ENCODE peak calls at places on chromosomes 13 and 19, in ten cellular contexts. One of them, this sample, is unnamed.

GRCh38 chr13:40932252-40932651 is 86.9 kb downstream of the ELF1 start:
- DNase-seq in prostate gland: no peak
- DNase-seq in OCI-M1: no peak
- DNase-seq in fibroblast of the aortic adventitia: no peak
- DNase-seq in NCI-H1105 treated with DMSO at 0.1 percent for 48 hours: no peak
- DNase-seq in Kasumi-1: no peak
- DNase-seq in stimulated activated CD8-positive, alpha-beta memory T cell treated with anti-CD3 and anti-CD28 coated beads, Interleukin-2, amount 100 ng/mL, for 48 hours: no peak
- DNase-seq in psoas muscle: no peak
- DNase-seq in NCI-H1048: no peak
- DNase-seq in fibroblast of villous mesenchyme: no peak
- DNase-seq in this sample: no peak

GRCh38 chr19:55660991-55661390 is 6.2 kb downstream of the U2AF2 start:
- DNase-seq in stimulated activated CD8-positive, alpha-beta memory T cell treated with anti-CD3 and anti-CD28 coated beads, Interleukin-2, amount 100 ng/mL, for 48 hours: no peak
- DNase-seq in NCI-H1105 treated with DMSO at 0.1 percent for 48 hours: no peak
- DNase-seq in OCI-M1: no peak
- DNase-seq in Kasumi-1: no peak
- DNase-seq in prostate gland: no peak
- DNase-seq in NCI-H1048: no peak
- DNase-seq in psoas muscle: peak
- DNase-seq in fibroblast of villous mesenchyme: no peak
- DNase-seq in fibroblast of the aortic adventitia: no peak
- DNase-seq in this sample: no peak

GRCh38 chr13:79904581-79904980 is 423.6 kb downstream of the NDFIP2 start:
- DNase-seq in stimulated activated CD8-positive, alpha-beta memory T cell treated with anti-CD3 and anti-CD28 coated beads, Interleukin-2, amount 100 ng/mL, for 48 hours: no peak
- DNase-seq in fibroblast of villous mesenchyme: no peak
- DNase-seq in fibroblast of the aortic adventitia: no peak
- DNase-seq in Kasumi-1: no peak
- DNase-seq in NCI-H1105 treated with DMSO at 0.1 percent for 48 hours: no peak
- DNase-seq in psoas muscle: no peak
- DNase-seq in NCI-H1048: no peak
- DNase-seq in OCI-M1: no peak
- DNase-seq in prostate gland: no peak
- DNase-seq in this sample: no peak

GRCh38 chr13:45683701-45684100 is 18.4 kb upstream of the CBY2 start:
- DNase-seq in fibroblast of the aortic adventitia: no peak
- DNase-seq in Kasumi-1: peak
- DNase-seq in prostate gland: no peak
- DNase-seq in psoas muscle: no peak
- DNase-seq in NCI-H1105 treated with DMSO at 0.1 percent for 48 hours: no peak
- DNase-seq in stimulated activated CD8-positive, alpha-beta memory T cell treated with anti-CD3 and anti-CD28 coated beads, Interleukin-2, amount 100 ng/mL, for 48 hours: no peak
- DNase-seq in fibroblast of villous mesenchyme: no peak
- DNase-seq in OCI-M1: no peak
- DNase-seq in NCI-H1048: no peak
- DNase-seq in this sample: no peak

GRCh38 chr19:1945899-1946298 is 4.9 kb downstream of the CSNK1G2 start:
- DNase-seq in prostate gland: no peak
- DNase-seq in fibroblast of villous mesenchyme: peak
- DNase-seq in NCI-H1105 treated with DMSO at 0.1 percent for 48 hours: no peak
- DNase-seq in fibroblast of the aortic adventitia: no peak
- DNase-seq in OCI-M1: peak
- DNase-seq in psoas muscle: no peak
- DNase-seq in NCI-H1048: peak
- DNase-seq in Kasumi-1: peak
- DNase-seq in stimulated activated CD8-positive, alpha-beta memory T cell treated with anti-CD3 and anti-CD28 coated beads, Interleukin-2, amount 100 ng/mL, for 48 hours: no peak
- DNase-seq in this sample: no peak

GRCh38 chr13:33351324-33351723 is 65.8 kb upstream of the STARD13 start:
- DNase-seq in NCI-H1105 treated with DMSO at 0.1 percent for 48 hours: no peak
- DNase-seq in NCI-H1048: no peak
- DNase-seq in psoas muscle: no peak
- DNase-seq in OCI-M1: peak
- DNase-seq in Kasumi-1: peak
- DNase-seq in stimulated activated CD8-positive, alpha-beta memory T cell treated with anti-CD3 and anti-CD28 coated beads, Interleukin-2, amount 100 ng/mL, for 48 hours: no peak
- DNase-seq in prostate gland: no peak
- DNase-seq in fibroblast of the aortic adventitia: peak
- DNase-seq in fibroblast of villous mesenchyme: peak
- DNase-seq in this sample: no peak

GRCh38 chr19:17671906-17672305 is 16.2 kb downstream of the UNC13A start:
- DNase-seq in Kasumi-1: peak
- DNase-seq in fibroblast of villous mesenchyme: peak
- DNase-seq in prostate gland: no peak
- DNase-seq in OCI-M1: peak
- DNase-seq in NCI-H1048: no peak
- DNase-seq in fibroblast of the aortic adventitia: peak
- DNase-seq in psoas muscle: no peak
- DNase-seq in NCI-H1105 treated with DMSO at 0.1 percent for 48 hours: no peak
- DNase-seq in stimulated activated CD8-positive, alpha-beta memory T cell treated with anti-CD3 and anti-CD28 coated beads, Interleukin-2, amount 100 ng/mL, for 48 hours: peak
- DNase-seq in this sample: no peak

GRCh38 chr19:8261881-8262280 is 46.3 kb downstream of the CD320 start:
- DNase-seq in stimulated activated CD8-positive, alpha-beta memory T cell treated with anti-CD3 and anti-CD28 coated beads, Interleukin-2, amount 100 ng/mL, for 48 hours: no peak
- DNase-seq in OCI-M1: no peak
- DNase-seq in fibroblast of the aortic adventitia: no peak
- DNase-seq in NCI-H1048: no peak
- DNase-seq in prostate gland: no peak
- DNase-seq in fibroblast of villous mesenchyme: no peak
- DNase-seq in NCI-H1105 treated with DMSO at 0.1 percent for 48 hours: no peak
- DNase-seq in psoas muscle: peak
- DNase-seq in Kasumi-1: no peak
- DNase-seq in this sample: peak

GRCh38 chr13:91384891-91385290 is 13.5 kb upstream of the GPC5 start:
- DNase-seq in Kasumi-1: no peak
- DNase-seq in psoas muscle: no peak
- DNase-seq in fibroblast of the aortic adventitia: no peak
- DNase-seq in NCI-H1105 treated with DMSO at 0.1 percent for 48 hours: no peak
- DNase-seq in NCI-H1048: no peak
- DNase-seq in prostate gland: no peak
- DNase-seq in OCI-M1: no peak
- DNase-seq in stimulated activated CD8-positive, alpha-beta memory T cell treated with anti-CD3 and anti-CD28 coated beads, Interleukin-2, amount 100 ng/mL, for 48 hours: no peak
- DNase-seq in fibroblast of villous mesenchyme: no peak
- DNase-seq in this sample: no peak

GRCh38 chr19:56174550-56174949 is 1.3 kb upstream of the GALP start:
- DNase-seq in prostate gland: no peak
- DNase-seq in OCI-M1: no peak
- DNase-seq in NCI-H1048: no peak
- DNase-seq in stimulated activated CD8-positive, alpha-beta memory T cell treated with anti-CD3 and anti-CD28 coated beads, Interleukin-2, amount 100 ng/mL, for 48 hours: no peak
- DNase-seq in psoas muscle: no peak
- DNase-seq in fibroblast of the aortic adventitia: no peak
- DNase-seq in fibroblast of villous mesenchyme: no peak
- DNase-seq in Kasumi-1: no peak
- DNase-seq in NCI-H1105 treated with DMSO at 0.1 percent for 48 hours: no peak
- DNase-seq in this sample: no peak

GRCh38 chr13:88979465-88980180 is 1308.5 kb downstream of the SLITRK5 start:
- DNase-seq in Kasumi-1: peak
- DNase-seq in fibroblast of the aortic adventitia: no peak
- DNase-seq in stimulated activated CD8-positive, alpha-beta memory T cell treated with anti-CD3 and anti-CD28 coated beads, Interleukin-2, amount 100 ng/mL, for 48 hours: no peak
- DNase-seq in psoas muscle: no peak
- DNase-seq in fibroblast of villous mesenchyme: no peak
- DNase-seq in OCI-M1: peak
- DNase-seq in NCI-H1048: no peak
- DNase-seq in prostate gland: peak
- DNase-seq in NCI-H1105 treated with DMSO at 0.1 percent for 48 hours: no peak
- DNase-seq in this sample: no peak

GRCh38 chr19:13172335-13173128 is 22.3 kb downstream of the IER2 start:
- DNase-seq in fibroblast of villous mesenchyme: peak
- DNase-seq in NCI-H1048: no peak
- DNase-seq in psoas muscle: peak
- DNase-seq in prostate gland: peak
- DNase-seq in stimulated activated CD8-positive, alpha-beta memory T cell treated with anti-CD3 and anti-CD28 coated beads, Interleukin-2, amount 100 ng/mL, for 48 hours: peak
- DNase-seq in OCI-M1: peak
- DNase-seq in Kasumi-1: peak
- DNase-seq in NCI-H1105 treated with DMSO at 0.1 percent for 48 hours: peak
- DNase-seq in fibroblast of the aortic adventitia: peak
- DNase-seq in this sample: peak

GRCh38 chr19:28199323-28199722 is 1013.6 kb downstream of the UQCRFS1 start:
- DNase-seq in prostate gland: peak
- DNase-seq in stimulated activated CD8-positive, alpha-beta memory T cell treated with anti-CD3 and anti-CD28 coated beads, Interleukin-2, amount 100 ng/mL, for 48 hours: no peak
- DNase-seq in OCI-M1: no peak
- DNase-seq in NCI-H1048: no peak
- DNase-seq in fibroblast of villous mesenchyme: no peak
- DNase-seq in fibroblast of the aortic adventitia: no peak
- DNase-seq in psoas muscle: no peak
- DNase-seq in Kasumi-1: no peak
- DNase-seq in NCI-H1105 treated with DMSO at 0.1 percent for 48 hours: no peak
- DNase-seq in this sample: no peak

GRCh38 chr13:37109080-37109678 is 3.7 kb upstream of the CSNK1A1L start:
- DNase-seq in psoas muscle: no peak
- DNase-seq in fibroblast of villous mesenchyme: peak
- DNase-seq in fibroblast of the aortic adventitia: peak
- DNase-seq in NCI-H1048: no peak
- DNase-seq in stimulated activated CD8-positive, alpha-beta memory T cell treated with anti-CD3 and anti-CD28 coated beads, Interleukin-2, amount 100 ng/mL, for 48 hours: no peak
- DNase-seq in prostate gland: no peak
- DNase-seq in OCI-M1: peak
- DNase-seq in NCI-H1105 treated with DMSO at 0.1 percent for 48 hours: peak
- DNase-seq in Kasumi-1: peak
- DNase-seq in this sample: no peak

GRCh38 chr13:38763446-38764381 is 76.8 kb downstream of the FREM2 start:
- DNase-seq in prostate gland: no peak
- DNase-seq in fibroblast of villous mesenchyme: peak
- DNase-seq in Kasumi-1: peak
- DNase-seq in NCI-H1048: no peak
- DNase-seq in psoas muscle: no peak
- DNase-seq in stimulated activated CD8-positive, alpha-beta memory T cell treated with anti-CD3 and anti-CD28 coated beads, Interleukin-2, amount 100 ng/mL, for 48 hours: no peak
- DNase-seq in OCI-M1: peak
- DNase-seq in NCI-H1105 treated with DMSO at 0.1 percent for 48 hours: peak
- DNase-seq in fibroblast of the aortic adventitia: peak
- DNase-seq in this sample: no peak

GRCh38 chr19:17074628-17075034 is 621 bp downstream of the HAUS8 start:
- DNase-seq in NCI-H1105 treated with DMSO at 0.1 percent for 48 hours: peak
- DNase-seq in fibroblast of the aortic adventitia: no peak
- DNase-seq in prostate gland: no peak
- DNase-seq in OCI-M1: no peak
- DNase-seq in psoas muscle: no peak
- DNase-seq in stimulated activated CD8-positive, alpha-beta memory T cell treated with anti-CD3 and anti-CD28 coated beads, Interleukin-2, amount 100 ng/mL, for 48 hours: no peak
- DNase-seq in NCI-H1048: no peak
- DNase-seq in fibroblast of villous mesenchyme: no peak
- DNase-seq in Kasumi-1: no peak
- DNase-seq in this sample: no peak

GRCh38 chr19:46975918-46976782 is 43.5 kb upstream of the NPAS1 start:
- DNase-seq in fibroblast of the aortic adventitia: peak
- DNase-seq in Kasumi-1: no peak
- DNase-seq in stimulated activated CD8-positive, alpha-beta memory T cell treated with anti-CD3 and anti-CD28 coated beads, Interleukin-2, amount 100 ng/mL, for 48 hours: no peak
- DNase-seq in fibroblast of villous mesenchyme: peak
- DNase-seq in NCI-H1048: no peak
- DNase-seq in prostate gland: peak
- DNase-seq in NCI-H1105 treated with DMSO at 0.1 percent for 48 hours: no peak
- DNase-seq in OCI-M1: no peak
- DNase-seq in psoas muscle: peak
- DNase-seq in this sample: peak

GRCh38 chr19:3968556-3969434 is 2.1 kb downstream of the DAPK3 start:
- DNase-seq in stimulated activated CD8-positive, alpha-beta memory T cell treated with anti-CD3 and anti-CD28 coated beads, Interleukin-2, amount 100 ng/mL, for 48 hours: no peak
- DNase-seq in fibroblast of villous mesenchyme: peak
- DNase-seq in fibroblast of the aortic adventitia: peak
- DNase-seq in NCI-H1048: peak
- DNase-seq in OCI-M1: peak
- DNase-seq in psoas muscle: peak
- DNase-seq in Kasumi-1: peak
- DNase-seq in prostate gland: peak
- DNase-seq in NCI-H1105 treated with DMSO at 0.1 percent for 48 hours: peak
- DNase-seq in this sample: peak

GRCh38 chr19:10603873-10604459 is 16.9 kb upstream of the AP1M2 start:
- DNase-seq in fibroblast of villous mesenchyme: peak
- DNase-seq in fibroblast of the aortic adventitia: peak
- DNase-seq in NCI-H1048: no peak
- DNase-seq in psoas muscle: no peak
- DNase-seq in stimulated activated CD8-positive, alpha-beta memory T cell treated with anti-CD3 and anti-CD28 coated beads, Interleukin-2, amount 100 ng/mL, for 48 hours: no peak
- DNase-seq in NCI-H1105 treated with DMSO at 0.1 percent for 48 hours: no peak
- DNase-seq in OCI-M1: peak
- DNase-seq in prostate gland: no peak
- DNase-seq in Kasumi-1: peak
- DNase-seq in this sample: no peak

GRCh38 chr13:35832551-35832950 is 298.6 kb downstream of the DCLK1 start:
- DNase-seq in stimulated activated CD8-positive, alpha-beta memory T cell treated with anti-CD3 and anti-CD28 coated beads, Interleukin-2, amount 100 ng/mL, for 48 hours: no peak
- DNase-seq in NCI-H1105 treated with DMSO at 0.1 percent for 48 hours: no peak
- DNase-seq in psoas muscle: no peak
- DNase-seq in OCI-M1: no peak
- DNase-seq in fibroblast of the aortic adventitia: peak
- DNase-seq in fibroblast of villous mesenchyme: no peak
- DNase-seq in Kasumi-1: no peak
- DNase-seq in NCI-H1048: no peak
- DNase-seq in prostate gland: no peak
- DNase-seq in this sample: no peak

GRCh38 chr19:33134571-33135041 is 2.7 kb downstream of the WDR88 start:
- DNase-seq in OCI-M1: no peak
- DNase-seq in psoas muscle: no peak
- DNase-seq in fibroblast of the aortic adventitia: no peak
- DNase-seq in fibroblast of villous mesenchyme: no peak
- DNase-seq in stimulated activated CD8-positive, alpha-beta memory T cell treated with anti-CD3 and anti-CD28 coated beads, Interleukin-2, amount 100 ng/mL, for 48 hours: peak
- DNase-seq in prostate gland: no peak
- DNase-seq in Kasumi-1: no peak
- DNase-seq in NCI-H1105 treated with DMSO at 0.1 percent for 48 hours: no peak
- DNase-seq in NCI-H1048: no peak
- DNase-seq in this sample: no peak

GRCh38 chr19:1901940-1902404 is 3.2 kb upstream of the ADAT3 start:
- DNase-seq in fibroblast of the aortic adventitia: no peak
- DNase-seq in prostate gland: no peak
- DNase-seq in Kasumi-1: no peak
- DNase-seq in OCI-M1: no peak
- DNase-seq in NCI-H1048: no peak
- DNase-seq in stimulated activated CD8-positive, alpha-beta memory T cell treated with anti-CD3 and anti-CD28 coated beads, Interleukin-2, amount 100 ng/mL, for 48 hours: no peak
- DNase-seq in psoas muscle: peak
- DNase-seq in NCI-H1105 treated with DMSO at 0.1 percent for 48 hours: no peak
- DNase-seq in fibroblast of villous mesenchyme: no peak
- DNase-seq in this sample: peak

GRCh38 chr19:46654621-46655152 is 6.3 kb downstream of the DACT3 start:
- DNase-seq in NCI-H1105 treated with DMSO at 0.1 percent for 48 hours: no peak
- DNase-seq in stimulated activated CD8-positive, alpha-beta memory T cell treated with anti-CD3 and anti-CD28 coated beads, Interleukin-2, amount 100 ng/mL, for 48 hours: no peak
- DNase-seq in fibroblast of the aortic adventitia: no peak
- DNase-seq in fibroblast of villous mesenchyme: no peak
- DNase-seq in prostate gland: no peak
- DNase-seq in Kasumi-1: no peak
- DNase-seq in psoas muscle: no peak
- DNase-seq in NCI-H1048: no peak
- DNase-seq in OCI-M1: no peak
- DNase-seq in this sample: no peak

GRCh38 chr19:31500921-31501320 is 151.7 kb upstream of the TSHZ3 start:
- DNase-seq in OCI-M1: no peak
- DNase-seq in prostate gland: no peak
- DNase-seq in fibroblast of the aortic adventitia: no peak
- DNase-seq in stimulated activated CD8-positive, alpha-beta memory T cell treated with anti-CD3 and anti-CD28 coated beads, Interleukin-2, amount 100 ng/mL, for 48 hours: no peak
- DNase-seq in NCI-H1048: no peak
- DNase-seq in fibroblast of villous mesenchyme: no peak
- DNase-seq in psoas muscle: no peak
- DNase-seq in Kasumi-1: no peak
- DNase-seq in NCI-H1105 treated with DMSO at 0.1 percent for 48 hours: no peak
- DNase-seq in this sample: no peak

GRCh38 chr19:1863638-1864479 is 480 bp upstream of the KLF16 start:
- DNase-seq in NCI-H1048: peak
- DNase-seq in stimulated activated CD8-positive, alpha-beta memory T cell treated with anti-CD3 and anti-CD28 coated beads, Interleukin-2, amount 100 ng/mL, for 48 hours: peak
- DNase-seq in Kasumi-1: peak
- DNase-seq in fibroblast of the aortic adventitia: peak
- DNase-seq in OCI-M1: peak
- DNase-seq in NCI-H1105 treated with DMSO at 0.1 percent for 48 hours: peak
- DNase-seq in prostate gland: peak
- DNase-seq in psoas muscle: peak
- DNase-seq in fibroblast of villous mesenchyme: peak
- DNase-seq in this sample: peak

GRCh38 chr19:42683917-42684513 is 56.3 kb downstream of the PSG3 start:
- DNase-seq in prostate gland: no peak
- DNase-seq in fibroblast of villous mesenchyme: peak
- DNase-seq in psoas muscle: no peak
- DNase-seq in Kasumi-1: peak
- DNase-seq in NCI-H1048: peak
- DNase-seq in NCI-H1105 treated with DMSO at 0.1 percent for 48 hours: no peak
- DNase-seq in OCI-M1: peak
- DNase-seq in fibroblast of the aortic adventitia: peak
- DNase-seq in stimulated activated CD8-positive, alpha-beta memory T cell treated with anti-CD3 and anti-CD28 coated beads, Interleukin-2, amount 100 ng/mL, for 48 hours: no peak
- DNase-seq in this sample: no peak

GRCh38 chr13:98300956-98301641 is 124.0 kb upstream of the RNF113B start:
- DNase-seq in NCI-H1105 treated with DMSO at 0.1 percent for 48 hours: no peak
- DNase-seq in stimulated activated CD8-positive, alpha-beta memory T cell treated with anti-CD3 and anti-CD28 coated beads, Interleukin-2, amount 100 ng/mL, for 48 hours: no peak
- DNase-seq in fibroblast of villous mesenchyme: peak
- DNase-seq in OCI-M1: no peak
- DNase-seq in Kasumi-1: no peak
- DNase-seq in prostate gland: peak
- DNase-seq in NCI-H1048: peak
- DNase-seq in fibroblast of the aortic adventitia: peak
- DNase-seq in psoas muscle: no peak
- DNase-seq in this sample: no peak

GRCh38 chr13:34151885-34152284 is 333.9 kb downstream of the RFC3 start:
- DNase-seq in NCI-H1105 treated with DMSO at 0.1 percent for 48 hours: no peak
- DNase-seq in OCI-M1: no peak
- DNase-seq in stimulated activated CD8-positive, alpha-beta memory T cell treated with anti-CD3 and anti-CD28 coated beads, Interleukin-2, amount 100 ng/mL, for 48 hours: no peak
- DNase-seq in fibroblast of villous mesenchyme: no peak
- DNase-seq in Kasumi-1: no peak
- DNase-seq in fibroblast of the aortic adventitia: no peak
- DNase-seq in prostate gland: no peak
- DNase-seq in NCI-H1048: no peak
- DNase-seq in psoas muscle: no peak
- DNase-seq in this sample: no peak

This sample was measured in right lobe of liver.